ENCODE peak calls at places on chromosomes 3 and 15, in nine cellular contexts. One of them, this sample, is unnamed.
A peak's percentile ranks its signal among the peaks of the same experiment; 100 is the strongest.

GRCh38 chr3:30622047-30622545 is 15.7 kb downstream of the TGFBR2 start:
- DNase-seq in endothelial cell of umbilical vein: no peak
- DNase-seq in HepG2: no peak
- DNase-seq in ovary: no peak
- DNase-seq in prostate gland: no peak
- DNase-seq in Peyer's patch: no peak
- DNase-seq in heart left ventricle: no peak
- DNase-seq in IMR-90: no peak
- DNase-seq in GM12878: no peak
- DNase-seq in this sample: no peak

GRCh38 chr3:15306979-15307359 is 25.4 kb downstream of the SH3BP5 start:
- DNase-seq in endothelial cell of umbilical vein: no peak
- DNase-seq in HepG2: no peak
- DNase-seq in ovary: no peak
- DNase-seq in prostate gland: no peak
- DNase-seq in Peyer's patch: no peak
- DNase-seq in heart left ventricle: no peak
- DNase-seq in IMR-90: no peak
- DNase-seq in GM12878: no peak
- DNase-seq in this sample: no peak

GRCh38 chr3:135497979-135498378 is 467.5 kb upstream of the PPP2R3A start:
- DNase-seq in endothelial cell of umbilical vein: no peak
- DNase-seq in HepG2: no peak
- DNase-seq in ovary: no peak
- DNase-seq in prostate gland: no peak
- DNase-seq in Peyer's patch: no peak
- DNase-seq in heart left ventricle: no peak
- DNase-seq in IMR-90: no peak
- DNase-seq in GM12878: no peak
- DNase-seq in this sample: no peak

GRCh38 chr3:146543461-146544012 is 870 bp downstream of the PLSCR1 start:
- DNase-seq in endothelial cell of umbilical vein: peak; percentile 50
- DNase-seq in HepG2: no peak
- DNase-seq in ovary: no peak
- DNase-seq in prostate gland: peak; percentile 20
- DNase-seq in Peyer's patch: no peak
- DNase-seq in heart left ventricle: no peak
- DNase-seq in IMR-90: peak; percentile 16
- DNase-seq in GM12878: no peak
- DNase-seq in this sample: peak; percentile 54

GRCh38 chr3:134708671-134709070 is 57.8 kb upstream of the KY start:
- DNase-seq in endothelial cell of umbilical vein: peak; percentile 38
- DNase-seq in HepG2: no peak
- DNase-seq in ovary: no peak
- DNase-seq in prostate gland: no peak
- DNase-seq in Peyer's patch: no peak
- DNase-seq in heart left ventricle: no peak
- DNase-seq in IMR-90: peak; percentile 67
- DNase-seq in GM12878: no peak
- DNase-seq in this sample: no peak

GRCh38 chr3:185935465-185936263 is 2.1 kb downstream of the TRA2B start:
- DNase-seq in endothelial cell of umbilical vein: peak; percentile 28
- DNase-seq in HepG2: no peak
- DNase-seq in ovary: no peak
- DNase-seq in prostate gland: no peak
- DNase-seq in Peyer's patch: no peak
- DNase-seq in heart left ventricle: no peak
- DNase-seq in IMR-90: peak; percentile 37
- DNase-seq in GM12878: no peak
- DNase-seq in this sample: no peak

GRCh38 chr3:129173206-129173605 is 10.5 kb downstream of the CNBP start:
- DNase-seq in endothelial cell of umbilical vein: no peak
- DNase-seq in HepG2: no peak
- DNase-seq in ovary: no peak
- DNase-seq in prostate gland: no peak
- DNase-seq in Peyer's patch: no peak
- DNase-seq in heart left ventricle: no peak
- DNase-seq in IMR-90: no peak
- DNase-seq in GM12878: no peak
- DNase-seq in this sample: no peak

GRCh38 chr15:56327721-56328502 is 37.3 kb upstream of the TEX9 start:
- DNase-seq in endothelial cell of umbilical vein: no peak
- DNase-seq in HepG2: no peak
- DNase-seq in ovary: no peak
- DNase-seq in prostate gland: no peak
- DNase-seq in Peyer's patch: no peak
- DNase-seq in heart left ventricle: no peak
- DNase-seq in IMR-90: no peak
- DNase-seq in GM12878: no peak
- DNase-seq in this sample: no peak

GRCh38 chr3:46662771-46663551 is 30.5 kb downstream of the ALS2CL start:
- DNase-seq in endothelial cell of umbilical vein: no peak
- DNase-seq in HepG2: no peak
- DNase-seq in ovary: peak; percentile 57
- DNase-seq in prostate gland: no peak
- DNase-seq in Peyer's patch: no peak
- DNase-seq in heart left ventricle: no peak
- DNase-seq in IMR-90: peak; percentile 69
- DNase-seq in GM12878: no peak
- DNase-seq in this sample: peak; percentile 52

GRCh38 chr15:65468229-65468628 is 45.5 kb upstream of the IGDCC4 start:
- DNase-seq in endothelial cell of umbilical vein: no peak
- DNase-seq in HepG2: no peak
- DNase-seq in ovary: no peak
- DNase-seq in prostate gland: no peak
- DNase-seq in Peyer's patch: no peak
- DNase-seq in heart left ventricle: no peak
- DNase-seq in IMR-90: no peak
- DNase-seq in GM12878: no peak
- DNase-seq in this sample: no peak

GRCh38 chr3:28612232-28612631 is 263.6 kb upstream of the AZI2 start:
- DNase-seq in endothelial cell of umbilical vein: no peak
- DNase-seq in HepG2: no peak
- DNase-seq in ovary: no peak
- DNase-seq in prostate gland: no peak
- DNase-seq in Peyer's patch: no peak
- DNase-seq in heart left ventricle: no peak
- DNase-seq in IMR-90: no peak
- DNase-seq in GM12878: no peak
- DNase-seq in this sample: no peak

GRCh38 chr3:150958694-150959093 is 13.8 kb downstream of the CLRN1 start:
- DNase-seq in endothelial cell of umbilical vein: no peak
- DNase-seq in HepG2: no peak
- DNase-seq in ovary: no peak
- DNase-seq in prostate gland: no peak
- DNase-seq in Peyer's patch: no peak
- DNase-seq in heart left ventricle: no peak
- DNase-seq in IMR-90: no peak
- DNase-seq in GM12878: no peak
- DNase-seq in this sample: no peak
- TF ChIP-seq POLR2A in endothelial cell of umbilical vein: no peak
- TF ChIP-seq POLR2A in HepG2: no peak
- TF ChIP-seq POLR2A in ovary: no peak
- TF ChIP-seq POLR2A in prostate gland: no peak
- TF ChIP-seq POLR2A in Peyer's patch: no peak
- TF ChIP-seq POLR2A in heart left ventricle: no peak
- TF ChIP-seq POLR2A in IMR-90: no peak
- TF ChIP-seq POLR2A in GM12878: no peak
- TF ChIP-seq POLR2A in this sample: no peak

GRCh38 chr3:37753428-37753827 is 108.3 kb upstream of the CTDSPL start:
- DNase-seq in endothelial cell of umbilical vein: no peak
- DNase-seq in HepG2: no peak
- DNase-seq in ovary: no peak
- DNase-seq in prostate gland: no peak
- DNase-seq in Peyer's patch: no peak
- DNase-seq in heart left ventricle: no peak
- DNase-seq in IMR-90: no peak
- DNase-seq in GM12878: no peak
- DNase-seq in this sample: no peak

GRCh38 chr3:37751016-37751415 is 110.7 kb upstream of the CTDSPL start:
- DNase-seq in endothelial cell of umbilical vein: no peak
- DNase-seq in HepG2: no peak
- DNase-seq in ovary: no peak
- DNase-seq in prostate gland: no peak
- DNase-seq in Peyer's patch: no peak
- DNase-seq in heart left ventricle: no peak
- DNase-seq in IMR-90: no peak
- DNase-seq in GM12878: no peak
- DNase-seq in this sample: no peak

GRCh38 chr3:37751537-37751936 is 110.1 kb upstream of the CTDSPL start:
- DNase-seq in endothelial cell of umbilical vein: no peak
- DNase-seq in HepG2: no peak
- DNase-seq in ovary: no peak
- DNase-seq in prostate gland: no peak
- DNase-seq in Peyer's patch: no peak
- DNase-seq in heart left ventricle: no peak
- DNase-seq in IMR-90: no peak
- DNase-seq in GM12878: no peak
- DNase-seq in this sample: no peak

GRCh38 chr3:37752661-37753055 is 109.0 kb upstream of the CTDSPL start:
- DNase-seq in endothelial cell of umbilical vein: no peak
- DNase-seq in HepG2: no peak
- DNase-seq in ovary: no peak
- DNase-seq in prostate gland: no peak
- DNase-seq in Peyer's patch: no peak
- DNase-seq in heart left ventricle: no peak
- DNase-seq in IMR-90: no peak
- DNase-seq in GM12878: no peak
- DNase-seq in this sample: no peak

DNA sequence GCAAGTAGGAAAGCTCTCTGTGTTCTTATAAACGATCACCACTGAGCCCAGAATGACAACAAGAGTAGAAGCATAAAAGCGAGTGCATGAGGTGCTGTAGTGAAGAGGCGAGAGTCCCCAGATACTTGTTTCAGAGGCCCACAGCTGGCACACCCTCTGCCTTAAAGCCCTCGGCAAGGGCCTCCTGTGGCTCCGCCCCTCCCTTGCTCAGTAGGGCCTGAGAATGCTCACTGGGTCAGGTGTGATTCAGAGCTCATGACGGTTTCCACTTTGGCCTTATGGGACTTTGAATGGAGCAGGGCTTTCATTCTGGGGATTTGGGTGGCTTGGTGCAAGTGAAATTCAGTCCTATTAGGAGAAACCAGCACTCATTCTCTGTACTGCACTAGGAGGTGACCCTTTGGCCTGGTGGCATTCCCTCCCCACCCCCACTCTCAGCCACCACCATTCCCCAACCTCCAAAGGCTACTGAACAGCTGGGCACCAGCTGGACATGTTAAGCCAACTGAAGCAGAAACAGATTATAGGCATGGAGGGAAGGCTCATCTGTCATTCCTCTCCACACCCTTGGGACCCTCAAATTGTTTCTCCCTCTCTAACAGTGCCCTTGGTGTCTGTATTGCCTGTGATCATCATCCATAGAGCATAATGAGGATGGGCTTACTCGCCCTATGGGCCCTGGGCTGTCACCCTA is 109.6 kb upstream of the CTDSPL start:
- DNase-seq in endothelial cell of umbilical vein: no peak
- DNase-seq in HepG2: no peak
- DNase-seq in ovary: no peak
- DNase-seq in prostate gland: no peak
- DNase-seq in Peyer's patch: no peak
- DNase-seq in heart left ventricle: no peak
- DNase-seq in IMR-90: no peak
- DNase-seq in GM12878: no peak
- DNase-seq in this sample: no peak
- H3K27me3 ChIP-seq in endothelial cell of umbilical vein: no peaks in the 10 kb centered on the region
- H3K27me3 ChIP-seq in HepG2: no peaks in the 10 kb centered on the region
- H3K27me3 ChIP-seq in ovary: peaks cover 2% of the 10 kb centered on the region
- H3K27me3 ChIP-seq in prostate gland: no peaks in the 10 kb centered on the region
- H3K27me3 ChIP-seq in Peyer's patch: no peaks in the 10 kb centered on the region
- H3K27me3 ChIP-seq in heart left ventricle: no peaks in the 10 kb centered on the region
- H3K27me3 ChIP-seq in IMR-90: peaks cover 13% of the 10 kb centered on the region
- H3K27me3 ChIP-seq in GM12878: no peaks in the 10 kb centered on the region
- H3K27me3 ChIP-seq in this sample: no peaks in the 10 kb centered on the region

DNA sequence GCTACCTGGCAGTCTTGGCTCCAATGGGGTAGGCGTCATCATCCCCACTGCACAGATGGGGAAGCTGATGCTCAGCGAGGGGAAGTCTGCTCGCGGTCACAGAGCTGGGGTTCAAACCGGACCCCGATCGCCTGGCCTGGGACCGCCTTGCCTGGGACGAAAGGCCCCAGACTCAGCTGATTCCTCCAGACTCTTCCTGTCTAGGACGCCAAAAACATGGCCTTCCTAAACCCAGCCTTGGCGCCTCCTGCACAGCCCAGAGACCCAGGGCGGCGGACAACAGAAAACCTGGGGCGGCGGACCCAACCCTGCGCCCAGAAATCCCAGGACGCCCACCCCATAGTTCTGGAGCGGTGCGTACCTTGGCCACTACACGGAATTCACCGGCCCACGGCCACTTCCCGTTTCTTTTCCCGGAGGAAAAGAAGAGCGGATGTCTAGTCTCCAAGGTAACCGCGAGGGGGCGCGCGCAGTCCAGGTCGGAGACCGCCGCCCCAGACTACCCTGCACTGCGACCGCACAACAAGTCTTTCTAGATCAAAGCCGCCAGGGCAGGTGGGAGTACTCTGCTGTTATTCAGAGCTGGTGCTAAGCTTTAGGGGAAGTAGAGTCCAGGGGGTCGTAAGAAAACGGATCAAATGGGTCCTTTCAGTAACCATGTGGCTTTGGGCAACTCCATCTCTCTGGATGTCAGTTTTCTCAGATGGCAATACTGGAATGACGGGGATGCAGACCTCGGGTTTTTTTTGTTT is 4.9 kb upstream of the IL17RD start:
- DNase-seq in endothelial cell of umbilical vein: peak; percentile 67
- DNase-seq in HepG2: peak; percentile 58
- DNase-seq in ovary: peak; percentile 87
- DNase-seq in prostate gland: peak; percentile 58
- DNase-seq in Peyer's patch: peak; percentile 88
- DNase-seq in heart left ventricle: peak; percentile 88
- DNase-seq in IMR-90: peak; percentile 52
- DNase-seq in GM12878: no peak
- DNase-seq in this sample: peak; percentile 90
- H3K4me3 ChIP-seq in endothelial cell of umbilical vein: peak overlapping the region; percentile 59
- H3K4me3 ChIP-seq in HepG2: peak overlapping the region; percentile 75
- H3K4me3 ChIP-seq in ovary: peak overlapping the region; percentile 40
- H3K4me3 ChIP-seq in prostate gland: peak overlapping the region; percentile 29
- H3K4me3 ChIP-seq in Peyer's patch: peak overlapping the region; percentile 54
- H3K4me3 ChIP-seq in heart left ventricle: peak overlapping the region; percentile 63
- H3K4me3 ChIP-seq in IMR-90: peak overlapping the region; percentile 43
- H3K4me3 ChIP-seq in GM12878: peak overlapping the region; percentile 75
- H3K4me3 ChIP-seq in this sample: peak overlapping the region; percentile 60

DNA sequence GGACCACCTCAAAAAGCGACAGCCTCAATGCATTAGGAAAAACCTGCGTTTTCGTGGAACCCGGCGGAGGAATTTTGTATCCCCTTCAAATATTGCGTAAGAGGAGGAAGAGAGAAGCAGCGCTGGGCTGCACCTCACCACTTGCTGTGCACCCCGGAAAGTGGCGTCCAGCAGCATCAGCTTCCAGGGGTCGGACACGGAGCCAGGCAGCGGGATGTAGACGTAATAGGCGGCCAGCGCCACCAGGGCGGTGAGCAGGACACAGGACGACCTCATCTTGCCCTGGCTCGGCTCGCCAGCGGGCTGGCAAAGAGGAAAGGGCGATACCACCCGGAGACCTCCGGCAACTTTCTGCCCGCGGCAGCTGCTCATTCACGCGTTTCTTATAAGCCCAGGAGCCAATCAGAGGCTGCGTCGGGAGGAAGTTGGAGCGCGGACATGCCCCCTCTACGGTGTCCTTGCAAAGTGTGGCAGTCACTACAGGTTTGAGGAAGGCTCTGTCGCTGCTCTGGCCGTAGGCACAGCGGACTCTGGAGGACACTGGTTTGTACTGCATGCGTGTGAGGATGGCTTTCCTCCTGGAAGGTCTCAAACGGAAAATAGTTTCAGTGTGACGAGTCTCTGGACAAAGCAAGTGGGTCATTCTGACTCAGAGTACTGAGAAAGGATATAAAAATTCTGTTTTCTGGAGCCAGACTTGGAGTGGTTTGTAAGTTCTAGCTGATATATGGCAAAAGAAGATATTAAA is at the start of gene NCEH1:
- DNase-seq in endothelial cell of umbilical vein: peak; percentile 98
- DNase-seq in HepG2: peak; percentile 95
- DNase-seq in ovary: peak; percentile 71
- DNase-seq in prostate gland: peak; percentile 92
- DNase-seq in Peyer's patch: peak; percentile 89
- DNase-seq in heart left ventricle: peak; percentile 92
- DNase-seq in IMR-90: peak; percentile 99
- DNase-seq in GM12878: peak; percentile 86
- DNase-seq in this sample: peak; percentile 94
- TF ChIP-seq POLR2A in endothelial cell of umbilical vein: peak; percentile 99
- TF ChIP-seq POLR2A in HepG2: peak; percentile 97
- TF ChIP-seq POLR2A in ovary: peak; percentile 46
- TF ChIP-seq POLR2A in prostate gland: peak; percentile 85
- TF ChIP-seq POLR2A in Peyer's patch: peak; percentile 93
- TF ChIP-seq POLR2A in heart left ventricle: peak; percentile 59
- TF ChIP-seq POLR2A in IMR-90: peak; percentile 97
- TF ChIP-seq POLR2A in GM12878: peak; percentile 84
- TF ChIP-seq POLR2A in this sample: no peak